ENCODE peak calls at places on chromosomes 16 and 17, in nine cellular contexts. N, Q, H, J, T, G, F, I and A are unnamed samples. For H3K4me1, the result is how much of the 10 kb centered on the place peaks cover.

GRCh38 chr17:82172461-82173160 is 40.0 kb downstream of the CCDC57 start:
- DNase-seq in F (no peak), J (no peak), I (peak), Q (no peak), N (no peak), G (no peak), T (no peak), H (no peak), A (no peak)

GRCh38 chr17:55549140-55549539 is 37.9 kb upstream of the SMIM36 start:
- DNase-seq in F (no peak), J (no peak), Q (no peak), N (no peak), G (no peak), H (no peak), T (no peak), I (no peak), A (no peak)

GRCh38 chr16:1989826-1990335 is at the start of gene SYNGR3:
- DNase-seq in F (no peak), Q (no peak), H (no peak), N (no peak), J (no peak), T (no peak), I (no peak), G (no peak), A (no peak)

GRCh38 chr17:81400154-81400938 is 5.1 kb downstream of the BAHCC1 start:
- DNase-seq in Q (no peak), J (peak), F (no peak), N (peak), I (no peak), G (no peak), T (no peak), H (peak), A (no peak)

GRCh38 chr16:48687421-48688038 is 77.5 kb upstream of the N4BP1 start:
- DNase-seq in I (peak), H (peak), Q (peak), T (peak), N (peak), F (no peak), G (peak), J (peak), A (no peak)

GRCh38 chr16:54493076-54493475 is 206.5 kb upstream of the IRX3 start:
- DNase-seq in G (no peak), J (no peak), T (no peak), I (no peak), Q (no peak), N (no peak), F (no peak), H (no peak), A (no peak)

GRCh38 chr17:3913531-3914318 is 2.5 kb downstream of the P2RX1 start:
- DNase-seq in T (peak), I (peak), J (peak), H (peak), G (peak), F (peak), N (peak), Q (peak), A (no peak)

GRCh38 chr16:66416981-66417700 is 10.0 kb upstream of the BEAN1 start:
- DNase-seq in T (no peak), I (no peak), F (no peak), G (no peak), H (no peak), N (no peak), J (no peak), Q (no peak), A (no peak)

GRCh38 chr17:9645858-9646555 is 690 bp downstream of the USP43 start:
- DNase-seq in G (peak), H (peak), N (no peak), F (peak), T (no peak), Q (peak), J (peak), I (peak), A (no peak)

GRCh38 chr17:2689411-2690164 is 22.0 kb downstream of the CLUH start:
- DNase-seq in N (peak), H (peak), I (peak), Q (peak), J (peak), F (no peak), G (no peak), T (no peak), A (no peak)

GRCh38 chr17:40552806-40553693 is 12.2 kb downstream of the CCR7 start:
- DNase-seq in I (no peak), Q (no peak), T (no peak), G (no peak), J (no peak), F (no peak), N (peak), H (no peak), A (no peak)

GRCh38 chr17:82389379-82389778 is 17.8 kb downstream of the UTS2R start:
- DNase-seq in Q (no peak), F (no peak), N (no peak), H (no peak), T (no peak), I (no peak), G (no peak), J (no peak), A (no peak)

GRCh38 chr16:29663020-29663828 is at the start of gene SPN:
- DNase-seq in J (no peak), G (no peak), I (peak), Q (no peak), H (no peak), F (no peak), T (no peak), N (no peak), A (no peak)

GRCh38 chr17:58658804-58659713 is 32.8 kb downstream of the TEX14 start:
- DNase-seq in N (peak), T (peak), J (peak), I (no peak), F (peak), Q (peak), G (peak), H (peak), A (peak)

GRCh38 chr17:32943647-32944191 is 15.8 kb downstream of the TMEM98 start:
- DNase-seq in H (peak), Q (no peak), N (no peak), G (no peak), T (no peak), F (no peak), J (no peak), I (no peak), A (no peak)

GRCh38 chr16:70789231-70789926 is 11.6 kb downstream of the VAC14 start:
- DNase-seq in F (peak), I (no peak), J (peak), T (no peak), H (peak), N (peak), Q (peak), G (peak), A (no peak)

GRCh38 chr16:74052006-74052405 is 244.6 kb upstream of the PSMD7 start:
- DNase-seq in Q (no peak), N (no peak), H (no peak), J (no peak), I (no peak), T (no peak), G (no peak), F (no peak), A (no peak)

GRCh38 chr16:26365555-26365954 is 673.8 kb downstream of the HS3ST4 start:
- DNase-seq in T (no peak), G (no peak), N (no peak), F (no peak), J (no peak), H (no peak), Q (no peak), I (no peak), A (no peak)

GRCh38 chr17:31392856-31393748 is 1.6 kb downstream of the RAB11FIP4 start:
- DNase-seq in I (no peak), N (no peak), J (no peak), Q (peak), F (no peak), G (peak), T (no peak), H (peak), A (no peak)

GRCh38 chr17:48139948-48140347 is 32.4 kb downstream of the SNX11 start:
- DNase-seq in N (no peak), H (no peak), G (no peak), F (no peak), I (no peak), Q (no peak), J (no peak), T (no peak), A (no peak)

GRCh38 chr17:5097101-5097834 is 14.4 kb downstream of the ZNF232 start:
- DNase-seq in N (peak), H (peak), G (peak), T (no peak), I (peak), F (no peak), Q (peak), J (peak), A (no peak)

GRCh38 chr16:7086842-7087616 is 245.6 kb upstream of the RBFOX1 start:
- DNase-seq in T (no peak), N (peak), F (no peak), J (peak), H (peak), I (no peak), Q (peak), G (peak), A (no peak)

GRCh38 chr16:53881371-53881770 is 177.4 kb downstream of the FTO start:
- DNase-seq in H (no peak), J (no peak), T (no peak), I (no peak), G (no peak), F (no peak), Q (no peak), N (no peak), A (no peak)

GRCh38 chr16:3182608-3183444 is 5.2 kb upstream of the OR1F1 start:
- DNase-seq in F (no peak), T (no peak), J (no peak), I (no peak), Q (no peak), G (no peak), N (no peak), H (no peak), A (no peak)

GRCh38 chr17:61410555-61411089 is 11.0 kb downstream of the TBX2 start:
- DNase-seq in G (peak), J (peak), N (peak), F (peak), Q (peak), H (peak), I (peak), T (no peak), A (no peak)

GRCh38 chr16:14658063-14658462 is 25.3 kb downstream of the BFAR start:
- DNase-seq in F (no peak), Q (no peak), T (peak), G (no peak), I (no peak), N (no peak), J (no peak), H (no peak), A (no peak)

GRCh38 chr17:80945736-80946135 is 45.9 kb upstream of the CHMP6 start:
- DNase-seq in I (no peak), N (peak), G (no peak), H (peak), T (no peak), J (peak), Q (no peak), F (no peak), A (no peak)

GRCh38 chr17:78716814-78717393 is 65.2 kb downstream of the CYTH1 start:
- DNase-seq in N (peak), T (no peak), J (peak), I (peak), Q (peak), G (peak), F (peak), H (peak), A (no peak)

DNA sequence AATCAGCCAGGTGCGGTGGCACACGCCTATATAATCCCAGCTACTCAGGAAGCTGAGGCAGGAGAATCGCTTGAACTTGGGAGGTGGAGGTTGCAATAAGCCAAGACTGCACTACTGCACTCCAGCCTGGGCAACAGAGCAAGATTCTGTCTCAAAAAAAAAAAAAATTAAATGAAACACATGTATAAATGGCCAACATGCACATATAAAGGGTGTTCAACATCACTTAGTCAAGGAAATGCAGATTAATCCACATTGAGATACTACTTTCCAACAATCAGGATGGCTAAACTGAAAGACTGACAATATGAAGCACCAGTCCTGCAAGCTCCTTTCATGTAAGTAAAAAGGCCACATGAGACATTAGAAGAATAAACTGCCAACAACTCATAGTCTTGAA is 20.5 kb downstream of the USP32 start:
- DNase-seq in G (no peak), F (no peak), N (no peak), Q (no peak), T (no peak), J (no peak), I (no peak), H (no peak), A (no peak)
- H3K4me3 ChIP-seq in G (no peak), F (no peak), N (no peak), Q (no peak), T (no peak), J (no peak), I (no peak), H (no peak), A (no peak)

DNA sequence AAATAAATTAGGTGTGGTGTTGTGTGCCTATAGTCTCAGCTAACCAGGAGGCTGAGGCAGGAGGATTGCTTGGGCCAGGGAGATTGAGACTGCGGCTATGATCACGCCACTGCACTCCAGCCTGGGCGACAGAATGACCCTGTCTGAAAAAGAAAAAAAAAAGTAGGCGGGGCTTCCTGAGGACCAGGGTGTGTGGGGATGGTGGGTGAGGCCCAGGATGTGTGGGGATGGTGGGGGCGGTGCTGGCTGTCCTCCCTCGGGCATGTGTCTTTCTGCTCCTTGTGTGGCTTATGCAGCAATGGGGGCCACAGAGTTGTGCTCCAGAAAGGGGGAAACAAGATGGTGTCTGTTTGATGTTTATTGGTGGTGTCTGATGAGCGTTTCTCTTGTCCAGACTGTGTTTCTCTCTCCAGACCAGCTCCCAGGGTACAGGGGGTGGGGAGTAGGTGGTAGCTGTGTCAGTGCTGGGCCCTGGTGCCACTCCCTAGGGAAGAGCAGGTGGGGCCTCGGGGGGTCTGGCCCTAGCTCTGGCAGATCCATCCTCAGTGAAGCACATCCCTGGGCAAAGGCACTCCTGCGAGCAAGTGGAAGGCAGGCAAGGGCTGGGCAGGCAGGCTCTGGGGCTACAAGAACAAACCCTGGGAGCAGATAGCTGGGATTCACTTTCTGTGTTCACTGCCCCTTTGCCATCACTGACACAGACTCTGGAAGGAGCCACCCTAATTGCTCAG is 2.3 kb downstream of the LCAT start:
- DNase-seq in Q (no peak), G (no peak), F (no peak), I (no peak), N (no peak), T (no peak), H (no peak), J (no peak), A (no peak)
- H3K4me1 ChIP-seq in Q (under half), G (under half), F (under half), I (under half), N (under half), T (under half), H (under half), J (half or more), A (under half)

DNA sequence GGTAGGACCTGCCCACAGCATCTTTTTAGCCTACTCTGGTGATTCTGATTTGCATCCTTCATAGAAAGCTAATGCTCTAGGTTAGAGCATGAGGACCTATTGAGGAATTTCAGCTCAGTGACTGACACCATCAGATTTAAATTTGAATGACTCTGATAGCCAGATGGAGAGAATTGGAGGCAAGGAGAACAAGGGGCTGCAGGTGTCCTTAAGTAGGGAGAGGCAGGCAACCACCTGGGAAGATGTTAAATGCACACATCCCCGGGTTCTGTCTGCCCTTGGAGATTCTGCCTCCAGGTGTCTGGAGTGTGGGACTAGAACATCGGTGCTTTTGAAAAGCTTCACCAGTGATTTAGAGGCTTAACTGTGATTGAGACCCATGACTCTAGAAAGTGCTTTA is 221.8 kb downstream of the SPECC1 start:
- DNase-seq in H (no peak), N (no peak), I (no peak), F (no peak), J (no peak), Q (no peak), T (no peak), G (no peak), A (no peak)
- H3K4me3 ChIP-seq in H (no peak), N (no peak), I (no peak), F (no peak), J (no peak), Q (no peak), T (no peak), G (no peak), A (no peak)

GRCh38 chr17:42019509-42020404 is at the start of gene NKIRAS2:
- DNase-seq in G (peak), H (peak), N (peak), Q (peak), J (peak), F (peak), T (peak), I (peak), A (peak)
- H3K4me1 ChIP-seq in G (under half), H (under half), N (under half), Q (under half), J (half or more), F (under half), T (under half), I (under half), A (under half)

DNA sequence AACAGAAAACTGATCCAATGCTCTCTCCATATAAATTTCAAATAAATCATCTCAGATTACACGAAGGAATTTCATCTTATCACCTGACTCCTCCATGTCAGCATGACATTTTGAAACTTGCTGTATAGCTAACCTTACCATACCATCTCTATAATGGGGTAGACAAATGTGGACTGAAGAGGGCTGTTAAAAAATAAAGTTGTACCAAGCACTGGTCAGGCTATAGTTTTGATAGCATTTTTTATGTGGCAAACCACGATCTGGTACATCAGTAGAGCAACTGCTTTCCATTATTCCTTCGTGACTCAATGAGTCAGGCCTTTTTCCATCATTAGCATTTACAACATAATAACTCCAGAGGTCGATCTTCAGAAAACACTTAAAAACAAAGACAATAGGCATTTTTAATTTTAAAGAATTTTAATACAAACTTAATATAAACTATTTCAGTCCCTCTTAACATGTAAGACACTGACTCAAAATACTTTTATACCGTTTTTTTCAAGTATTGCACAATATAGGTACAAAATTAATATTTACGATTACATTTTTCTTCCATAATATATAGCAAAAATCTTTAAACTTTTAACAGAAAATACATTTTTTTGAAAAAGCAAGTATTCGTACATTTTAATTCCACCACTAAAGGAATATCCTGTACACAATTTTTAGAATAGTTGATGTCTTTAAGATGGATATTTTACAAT is 4.2 kb downstream of the TOB1 start:
- DNase-seq in G (no peak), I (no peak), N (no peak), Q (no peak), J (no peak), T (no peak), F (no peak), H (no peak), A (no peak)
- H3K4me3 ChIP-seq in G (no peak), I (no peak), N (peak), Q (peak), J (peak), T (no peak), F (peak), H (no peak), A (peak)

DNA sequence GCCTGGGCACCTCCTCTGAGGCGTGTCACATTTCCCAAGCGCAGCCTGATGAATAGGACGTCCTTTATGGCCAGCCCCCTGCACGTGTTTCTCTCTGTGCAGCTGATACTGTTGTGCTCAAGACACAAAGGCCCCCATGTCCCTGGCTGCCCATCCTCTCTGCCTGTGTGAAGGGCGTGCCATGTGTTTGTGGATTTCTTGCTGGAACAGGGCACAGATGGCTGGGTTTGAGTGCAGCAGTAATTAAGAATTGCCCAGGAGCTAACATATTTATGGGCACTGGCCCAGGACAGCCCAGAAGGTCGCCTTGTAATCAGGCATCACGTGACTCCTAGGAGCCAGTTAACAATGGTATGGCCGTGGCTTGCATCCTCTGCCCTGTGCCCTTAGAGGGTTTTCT is 181.1 kb downstream of the CCDC182 start:
- DNase-seq in Q (no peak), I (no peak), G (no peak), J (no peak), T (no peak), N (no peak), H (no peak), F (no peak), A (no peak)
- H3K4me1 ChIP-seq in Q (under half), I (under half), G (under half), J (under half), T (under half), N (under half), H (under half), F (under half), A (under half)

DNA sequence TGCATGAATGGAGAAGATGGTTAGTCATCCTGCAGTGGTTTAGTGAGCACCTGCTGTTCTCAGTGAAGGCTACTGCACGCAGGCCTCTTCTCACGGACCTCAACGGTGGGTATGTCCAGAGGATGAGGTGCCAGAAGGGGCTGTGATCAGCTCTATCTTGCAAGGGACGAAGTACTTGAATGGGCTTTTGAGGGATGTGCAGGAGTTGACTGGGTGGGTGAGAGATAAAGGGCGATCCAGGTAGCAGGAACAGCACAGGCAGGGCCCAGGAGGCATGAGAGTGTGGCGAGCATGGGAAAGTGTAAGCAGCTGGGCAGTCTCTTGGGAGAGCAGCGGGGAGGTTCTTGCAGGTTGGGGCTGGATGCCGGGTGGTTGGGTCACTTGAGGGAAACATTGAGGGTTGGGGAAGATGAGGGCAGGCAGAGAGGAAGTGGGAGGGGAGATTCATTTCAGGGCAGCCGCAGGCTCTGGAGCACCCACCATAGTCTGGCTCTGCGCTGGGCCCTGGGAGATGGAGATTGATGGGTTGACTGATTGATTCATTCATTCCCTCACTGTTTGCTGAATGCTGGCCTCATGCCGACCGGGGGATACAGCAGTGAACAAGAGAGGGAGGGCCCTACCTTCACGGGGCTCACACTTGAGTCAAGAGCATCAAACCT is 115.1 kb upstream of the CIBAR2 start:
- DNase-seq in J (no peak), I (no peak), G (no peak), Q (no peak), T (peak), N (no peak), H (no peak), F (no peak), A (no peak)
- H3K4me3 ChIP-seq in J (no peak), I (no peak), G (no peak), Q (no peak), T (peak), N (no peak), H (no peak), F (no peak), A (no peak)